ENCODE peak calls at places on chromosomes 3 and 15, in four cellular contexts. V is psoas muscle; N is neuronal stem cell; H is activated T-helper 1 cell treated with anti-CD3 and anti-CD28 coated beads, Interleukin-2, amount 50 U/mL, for 16 hours. S is an unnamed sample.

GRCh38 chr15:88636039-88636438 is 2.8 kb upstream of the ISG20 start:
- DNase-seq in V (peak), N (no peak), H (peak), S (peak)

GRCh38 chr15:45427085-45427484 is 48.7 kb upstream of the GATM start:
- DNase-seq in V (no peak), N (no peak), H (no peak), S (no peak)

GRCh38 chr3:27985369-27986035 is 255.9 kb upstream of the CMC1 start:
- DNase-seq in V (no peak), N (no peak), H (no peak), S (no peak)

GRCh38 chr3:120448707-120449650 is 1.8 kb downstream of the FSTL1 start:
- DNase-seq in V (no peak), N (no peak), H (no peak), S (no peak)

GRCh38 chr3:53056442-53056841 is 10.6 kb upstream of the SFMBT1 start:
- DNase-seq in V (no peak), N (no peak), H (no peak), S (no peak)

GRCh38 chr3:160006282-160007163 is 17.9 kb downstream of the IL12A start:
- DNase-seq in V (no peak), N (peak), H (no peak), S (no peak)

GRCh38 chr3:195042741-195043611 is 228.0 kb downstream of the XXYLT1 start:
- DNase-seq in V (no peak), N (no peak), H (no peak), S (no peak)

GRCh38 chr15:22226034-22226790 is 145.9 kb downstream of the OR4M2 start:
- DNase-seq in V (no peak), N (no peak), H (no peak), S (no peak)

GRCh38 chr15:99486371-99487336 is 79.1 kb upstream of the MEF2A start:
- DNase-seq in V (peak), N (peak), H (no peak), S (no peak)

GRCh38 chr3:16140116-16140893 is 34.2 kb upstream of the GALNT15 start:
- DNase-seq in V (peak), N (no peak), H (no peak), S (no peak)

GRCh38 chr3:146160233-146160963 is 586 bp downstream of the PLOD2 start:
- DNase-seq in V (peak), N (peak), H (no peak), S (no peak)

GRCh38 chr3:54891540-54891897 is 36.3 kb downstream of the LRTM1 start:
- DNase-seq in V (peak), N (no peak), H (no peak), S (no peak)

GRCh38 chr3:38722760-38723568 is 73.5 kb upstream of the SCN5A start:
- DNase-seq in V (no peak), N (no peak), H (no peak), S (no peak)

GRCh38 chr3:35639251-35640185 is at the start of gene ARPP21:
- DNase-seq in V (peak), N (peak), H (no peak), S (no peak)

GRCh38 chr3:186722457-186722856 is 5.3 kb downstream of the KNG1 start:
- DNase-seq in V (no peak), N (no peak), H (no peak), S (no peak)

GRCh38 chr3:194386610-194387009 is 12.5 kb downstream of the GP5 start:
- DNase-seq in V (no peak), N (no peak), H (no peak), S (no peak)

GRCh38 chr3:178671261-178672191 is 135.3 kb downstream of the KCNMB2 start:
- DNase-seq in V (no peak), N (no peak), H (no peak), S (no peak)

GRCh38 chr3:30286007-30286669 is 320.3 kb upstream of the TGFBR2 start:
- DNase-seq in V (peak), N (no peak), H (no peak), S (no peak)

GRCh38 chr15:52392008-52392687 is 96.5 kb upstream of the MYO5C start:
- DNase-seq in V (no peak), N (no peak), H (no peak), S (no peak)

GRCh38 chr3:11499144-11499543 is 144.6 kb downstream of the VGLL4 start:
- DNase-seq in V (no peak), N (no peak), H (no peak), S (no peak)

GRCh38 chr3:39126532-39127071 is 19.1 kb downstream of the TTC21A start:
- DNase-seq in V (no peak), N (peak), H (no peak), S (no peak)

GRCh38 chr15:77716632-77717343 is 84.1 kb upstream of the LINGO1 start:
- DNase-seq in V (no peak), N (no peak), H (no peak), S (no peak)

S was measured in activated CD4-positive, CD25-positive, alpha-beta regulatory T cell treated with anti-CD3 and anti-CD28 coated beads, Interleukin-2, amount 50 U/mL, for 16 hours.